ENCODE peak calls at places on chromosomes 11 and 22, in four cellular contexts. J, H, O and G are unnamed samples.

GRCh38 chr11:33545941-33546340 is 154.7 kb downstream of the C11orf91 start:
- DNase-seq in H (no peak), O (no peak), J (no peak), G (no peak)

GRCh38 chr11:58787903-58788302 is 56.2 kb upstream of the GLYAT start:
- DNase-seq in H (no peak), J (no peak), O (peak), G (no peak)

GRCh38 chr11:32136654-32137053 is 45.8 kb downstream of the RCN1 start:
- DNase-seq in J (no peak), O (peak), H (no peak), G (no peak)

GRCh38 chr11:69913591-69914285 is 94.5 kb upstream of the FGF3 start:
- DNase-seq in O (no peak), H (peak), J (peak), G (no peak)

GRCh38 chr11:116500833-116501622 is 271.8 kb downstream of the BUD13 start:
- DNase-seq in J (no peak), H (no peak), O (no peak), G (no peak)

GRCh38 chr22:38694945-38695344 is 5.8 kb downstream of the JOSD1 start:
- DNase-seq in H (no peak), J (no peak), O (no peak), G (no peak)

GRCh38 chr11:35549787-35550186 is 24.4 kb upstream of the PAMR1 start:
- DNase-seq in H (no peak), O (peak), J (no peak), G (no peak)

GRCh38 chr22:22348815-22349454 is 104.3 kb downstream of the VPREB1 start:
- DNase-seq in O (no peak), J (no peak), H (no peak), G (no peak)

GRCh38 chr11:122715883-122716282 is 60.4 kb downstream of the UBASH3B start:
- DNase-seq in H (no peak), J (no peak), O (no peak), G (no peak)